ENCODE peak calls at places on chromosomes 3 and 15, in five cellular contexts. One of them, this sample, is unnamed. For H3K36me3, the result is how much of the 10 kb centered on the place peaks cover.

GRCh38 chr3:100483529-100483928 is 8.9 kb upstream of the TMEM45A start:
- DNase-seq in IMR-90: no peak
- DNase-seq in MM.1S: no peak
- DNase-seq in PC-3: no peak
- DNase-seq in endodermal cell: no peak
- DNase-seq in this sample: no peak

GRCh38 chr3:16114930-16115329 is 59.5 kb upstream of the GALNT15 start:
- DNase-seq in endodermal cell: no peak
- DNase-seq in IMR-90: no peak
- DNase-seq in PC-3: no peak
- DNase-seq in MM.1S: no peak
- DNase-seq in this sample: no peak

GRCh38 chr15:37014566-37014965 is 85.8 kb downstream of the MEIS2 start:
- DNase-seq in IMR-90: no peak
- DNase-seq in endodermal cell: no peak
- DNase-seq in PC-3: no peak
- DNase-seq in MM.1S: no peak
- DNase-seq in this sample: no peak

GRCh38 chr3:190281308-190282051 is 40.8 kb downstream of the CLDN1 start:
- DNase-seq in IMR-90: peak
- DNase-seq in PC-3: no peak
- DNase-seq in MM.1S: no peak
- DNase-seq in endodermal cell: no peak
- DNase-seq in this sample: peak

GRCh38 chr3:89059201-89059600 is 48.2 kb upstream of the EPHA3 start:
- DNase-seq in endodermal cell: no peak
- DNase-seq in PC-3: peak
- DNase-seq in IMR-90: no peak
- DNase-seq in MM.1S: no peak
- DNase-seq in this sample: peak

GRCh38 chr3:51637941-51638471 is 33.0 kb upstream of the TEX264 start:
- DNase-seq in IMR-90: peak
- DNase-seq in MM.1S: peak
- DNase-seq in endodermal cell: peak
- DNase-seq in PC-3: peak
- DNase-seq in this sample: peak

GRCh38 chr15:71654714-71655174 is 155.6 kb upstream of the NR2E3 start:
- DNase-seq in endodermal cell: no peak
- DNase-seq in IMR-90: no peak
- DNase-seq in PC-3: no peak
- DNase-seq in MM.1S: no peak
- DNase-seq in this sample: no peak

GRCh38 chr3:35784162-35784561 is 144.8 kb downstream of the ARPP21 start:
- DNase-seq in PC-3: no peak
- DNase-seq in IMR-90: no peak
- DNase-seq in MM.1S: no peak
- DNase-seq in endodermal cell: no peak
- DNase-seq in this sample: no peak

GRCh38 chr3:111605493-111605892 is 10.3 kb upstream of the ZBED2 start:
- DNase-seq in MM.1S: no peak
- DNase-seq in endodermal cell: no peak
- DNase-seq in PC-3: no peak
- DNase-seq in IMR-90: no peak
- DNase-seq in this sample: no peak

GRCh38 chr3:111601810-111602209 is 6.7 kb upstream of the ZBED2 start:
- DNase-seq in PC-3: peak
- DNase-seq in IMR-90: peak
- DNase-seq in MM.1S: no peak
- DNase-seq in endodermal cell: no peak
- DNase-seq in this sample: no peak

GRCh38 chr3:111605016-111605415 is 9.9 kb upstream of the ZBED2 start:
- DNase-seq in PC-3: peak
- DNase-seq in IMR-90: peak
- DNase-seq in MM.1S: no peak
- DNase-seq in endodermal cell: no peak
- DNase-seq in this sample: no peak

GRCh38 chr3:111607242-111607641 is 12.1 kb upstream of the ZBED2 start:
- DNase-seq in endodermal cell: no peak
- DNase-seq in MM.1S: no peak
- DNase-seq in PC-3: peak
- DNase-seq in IMR-90: no peak
- DNase-seq in this sample: no peak

DNA sequence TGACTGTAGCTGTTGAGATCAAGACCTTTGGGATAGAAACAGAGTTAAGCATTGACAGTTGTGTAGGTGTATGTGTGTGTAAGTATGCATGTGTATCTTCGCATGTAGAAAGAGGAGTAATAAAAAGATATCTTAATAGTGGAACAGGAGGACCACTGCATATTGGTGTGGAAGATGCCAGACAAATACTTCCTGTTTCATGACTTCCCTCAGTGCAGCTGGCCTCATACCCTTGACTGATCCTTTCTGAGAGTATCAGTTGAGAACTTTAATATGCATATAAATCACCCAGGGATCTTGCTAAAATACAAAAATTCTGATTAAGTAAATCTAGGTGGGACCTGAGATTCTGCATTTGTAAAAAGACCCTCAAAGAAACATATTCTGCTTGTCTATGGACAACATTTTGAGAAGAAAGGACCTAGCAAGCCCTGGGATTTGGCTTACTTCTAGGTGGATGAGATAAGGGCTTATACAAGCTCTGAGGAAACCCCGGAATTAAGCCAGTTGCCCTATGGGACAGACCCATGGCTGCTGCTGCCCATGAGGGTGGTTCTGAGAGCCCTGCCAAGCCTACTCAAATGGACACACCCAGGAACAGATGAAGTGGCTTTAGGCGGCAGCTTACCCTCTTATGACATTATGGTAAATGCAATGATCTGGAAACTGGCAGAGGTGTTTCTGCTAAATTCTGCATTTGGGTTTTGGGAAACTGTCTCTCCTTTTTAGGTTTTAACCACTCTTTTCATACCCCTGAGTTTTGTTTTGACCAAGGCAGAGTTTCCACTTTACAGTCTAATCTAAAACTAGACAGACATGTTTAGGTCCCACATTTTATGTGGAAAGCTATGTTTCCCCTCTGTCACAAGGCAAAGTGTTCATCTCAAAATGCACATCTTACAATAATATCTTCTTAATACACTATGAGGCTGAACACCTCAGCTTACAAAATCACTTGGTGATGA is 8.8 kb upstream of the ZBED2 start:
- DNase-seq in endodermal cell: no peak
- DNase-seq in PC-3: no peak
- DNase-seq in IMR-90: no peak
- DNase-seq in MM.1S: no peak
- DNase-seq in this sample: no peak
- H3K36me3 ChIP-seq in endodermal cell: under half
- H3K36me3 ChIP-seq in PC-3: under half
- H3K36me3 ChIP-seq in IMR-90: under half
- H3K36me3 ChIP-seq in MM.1S: under half
- H3K36me3 ChIP-seq in this sample: under half

GRCh38 chr3:137013955-137014688 is 56.3 kb downstream of the IL20RB start:
- DNase-seq in PC-3: peak
- DNase-seq in MM.1S: peak
- DNase-seq in IMR-90: peak
- DNase-seq in endodermal cell: peak
- DNase-seq in this sample: peak
- H3K4me3 ChIP-seq in PC-3: peak
- H3K4me3 ChIP-seq in MM.1S: peak
- H3K4me3 ChIP-seq in IMR-90: peak
- H3K4me3 ChIP-seq in endodermal cell: no peak
- H3K4me3 ChIP-seq in this sample: peak

GRCh38 chr15:58875343-58875742 is 58.1 kb downstream of the SLTM start:
- DNase-seq in endodermal cell: no peak
- DNase-seq in MM.1S: no peak
- DNase-seq in IMR-90: peak
- DNase-seq in PC-3: peak
- DNase-seq in this sample: no peak
- H3K9ac ChIP-seq in endodermal cell: no peak
- H3K9ac ChIP-seq in MM.1S: no peak
- H3K9ac ChIP-seq in IMR-90: no peak
- H3K9ac ChIP-seq in PC-3: no peak
- H3K9ac ChIP-seq in this sample: no peak

GRCh38 chr3:187735837-187736236 is 9.4 kb downstream of the BCL6 start:
- DNase-seq in IMR-90: no peak
- DNase-seq in PC-3: no peak
- DNase-seq in endodermal cell: no peak
- DNase-seq in MM.1S: no peak
- DNase-seq in this sample: peak

GRCh38 chr3:187736418-187736871 is 8.8 kb downstream of the BCL6 start:
- DNase-seq in endodermal cell: peak
- DNase-seq in PC-3: peak
- DNase-seq in MM.1S: no peak
- DNase-seq in IMR-90: peak
- DNase-seq in this sample: peak

GRCh38 chr3:187734841-187735240 is 10.4 kb downstream of the BCL6 start:
- DNase-seq in PC-3: no peak
- DNase-seq in MM.1S: no peak
- DNase-seq in endodermal cell: no peak
- DNase-seq in IMR-90: no peak
- DNase-seq in this sample: no peak

GRCh38 chr3:187735383-187735782 is 9.9 kb downstream of the BCL6 start:
- DNase-seq in IMR-90: no peak
- DNase-seq in MM.1S: no peak
- DNase-seq in endodermal cell: no peak
- DNase-seq in PC-3: no peak
- DNase-seq in this sample: no peak

GRCh38 chr3:187733371-187733770 is 11.9 kb downstream of the BCL6 start:
- DNase-seq in MM.1S: no peak
- DNase-seq in PC-3: no peak
- DNase-seq in endodermal cell: no peak
- DNase-seq in IMR-90: no peak
- DNase-seq in this sample: no peak
- H3K36me3 ChIP-seq in MM.1S: under half
- H3K36me3 ChIP-seq in PC-3: under half
- H3K36me3 ChIP-seq in endodermal cell: under half
- H3K36me3 ChIP-seq in IMR-90: under half
- H3K36me3 ChIP-seq in this sample: half or more

GRCh38 chr3:126267169-126267975 is 87.0 kb upstream of the ALDH1L1 start:
- DNase-seq in endodermal cell: peak
- DNase-seq in PC-3: peak
- DNase-seq in MM.1S: no peak
- DNase-seq in IMR-90: peak
- DNase-seq in this sample: peak

GRCh38 chr3:126267976-126268615 is 87.7 kb upstream of the ALDH1L1 start:
- DNase-seq in endodermal cell: no peak
- DNase-seq in IMR-90: no peak
- DNase-seq in MM.1S: no peak
- DNase-seq in PC-3: no peak
- DNase-seq in this sample: no peak

GRCh38 chr3:126266291-126266840 is 86.0 kb upstream of the ALDH1L1 start:
- DNase-seq in PC-3: no peak
- DNase-seq in MM.1S: no peak
- DNase-seq in IMR-90: peak
- DNase-seq in endodermal cell: peak
- DNase-seq in this sample: no peak

GRCh38 chr3:126264952-126265351 is 84.6 kb upstream of the ALDH1L1 start:
- DNase-seq in IMR-90: no peak
- DNase-seq in MM.1S: no peak
- DNase-seq in endodermal cell: no peak
- DNase-seq in PC-3: no peak
- DNase-seq in this sample: no peak

GRCh38 chr3:126266850-126267168 is 86.4 kb upstream of the ALDH1L1 start:
- DNase-seq in endodermal cell: no peak
- DNase-seq in MM.1S: no peak
- DNase-seq in IMR-90: no peak
- DNase-seq in PC-3: no peak
- DNase-seq in this sample: no peak
- H3K4me3 ChIP-seq in endodermal cell: peak
- H3K4me3 ChIP-seq in MM.1S: no peak
- H3K4me3 ChIP-seq in IMR-90: no peak
- H3K4me3 ChIP-seq in PC-3: peak
- H3K4me3 ChIP-seq in this sample: peak

This sample was measured in adipocyte.